ENCODE peak calls at places on chromosomes 6 and 20, in six cellular contexts. One of them, this sample, is unnamed.
A peak's percentile ranks its signal among the peaks of the same experiment; 100 is the strongest.

GRCh38 chr6:87514831-87515230 is 42.1 kb downstream of the SLC35A1 start:
- DNase-seq in NCI-H446: no peak
- DNase-seq in germinal center: no peak
- DNase-seq in fibroblast of lung: no peak
- DNase-seq in A172: no peak
- DNase-seq in heart left ventricle: no peak
- DNase-seq in this sample: no peak

GRCh38 chr20:57391439-57392129 is 388 bp downstream of the RBM38 start:
- DNase-seq in NCI-H446: no peak
- DNase-seq in germinal center: no peak
- DNase-seq in fibroblast of lung: peak; percentile 19
- DNase-seq in A172: no peak
- DNase-seq in heart left ventricle: peak; percentile 42
- DNase-seq in this sample: no peak

GRCh38 chr20:63320041-63320511 is 27.1 kb downstream of the COL20A1 start:
- DNase-seq in NCI-H446: no peak
- DNase-seq in germinal center: no peak
- DNase-seq in fibroblast of lung: no peak
- DNase-seq in A172: no peak
- DNase-seq in heart left ventricle: peak; percentile 17
- DNase-seq in this sample: no peak

GRCh38 chr6:121434037-121434770 is 1.2 kb upstream of the GJA1 start:
- DNase-seq in NCI-H446: no peak
- DNase-seq in germinal center: no peak
- DNase-seq in fibroblast of lung: peak; percentile 34
- DNase-seq in A172: no peak
- DNase-seq in heart left ventricle: no peak
- DNase-seq in this sample: no peak

GRCh38 chr6:81169166-81169565 is 583.3 kb downstream of the TENT5A start:
- DNase-seq in NCI-H446: no peak
- DNase-seq in germinal center: no peak
- DNase-seq in fibroblast of lung: peak; percentile 81
- DNase-seq in A172: no peak
- DNase-seq in heart left ventricle: no peak
- DNase-seq in this sample: no peak

GRCh38 chr6:3001773-3002293 is 2.1 kb downstream of the NQO2 start:
- DNase-seq in NCI-H446: no peak
- DNase-seq in germinal center: peak; percentile 33
- DNase-seq in fibroblast of lung: peak; percentile 70
- DNase-seq in A172: peak; percentile 84
- DNase-seq in heart left ventricle: no peak
- DNase-seq in this sample: no peak

GRCh38 chr20:62595491-62595890 is 46.8 kb upstream of the SLCO4A1 start:
- DNase-seq in NCI-H446: no peak
- DNase-seq in germinal center: no peak
- DNase-seq in fibroblast of lung: peak; percentile 67
- DNase-seq in A172: peak; percentile 73
- DNase-seq in heart left ventricle: peak; percentile 68
- DNase-seq in this sample: no peak

GRCh38 chr20:14235355-14235754 is 102.1 kb downstream of the FLRT3 start:
- DNase-seq in NCI-H446: no peak
- DNase-seq in germinal center: no peak
- DNase-seq in fibroblast of lung: peak; percentile 89
- DNase-seq in A172: peak; percentile 23
- DNase-seq in heart left ventricle: no peak
- DNase-seq in this sample: no peak

GRCh38 chr6:134802426-134803058 is 147.4 kb downstream of the ALDH8A1 start:
- DNase-seq in NCI-H446: no peak
- DNase-seq in germinal center: no peak
- DNase-seq in fibroblast of lung: peak; percentile 82
- DNase-seq in A172: peak; percentile 66
- DNase-seq in heart left ventricle: no peak
- DNase-seq in this sample: no peak

GRCh38 chr20:37914672-37915433 is 11.9 kb downstream of the VSTM2L start:
- DNase-seq in NCI-H446: no peak
- DNase-seq in germinal center: no peak
- DNase-seq in fibroblast of lung: no peak
- DNase-seq in A172: no peak
- DNase-seq in heart left ventricle: no peak
- DNase-seq in this sample: no peak

GRCh38 chr6:136613477-136613876 is 63.3 kb upstream of the MAP7 start:
- DNase-seq in NCI-H446: no peak
- DNase-seq in germinal center: no peak
- DNase-seq in fibroblast of lung: peak; percentile 56
- DNase-seq in A172: no peak
- DNase-seq in heart left ventricle: no peak
- DNase-seq in this sample: no peak

GRCh38 chr6:80531676-80532619 is 425.5 kb downstream of the BCKDHB start:
- DNase-seq in NCI-H446: no peak
- DNase-seq in germinal center: no peak
- DNase-seq in fibroblast of lung: no peak
- DNase-seq in A172: no peak
- DNase-seq in heart left ventricle: no peak
- DNase-seq in this sample: no peak

GRCh38 chr20:59526242-59527225 is 77.8 kb upstream of the PHACTR3 start:
- DNase-seq in NCI-H446: no peak
- DNase-seq in germinal center: no peak
- DNase-seq in fibroblast of lung: no peak
- DNase-seq in A172: no peak
- DNase-seq in heart left ventricle: no peak
- DNase-seq in this sample: no peak

GRCh38 chr6:89859744-89860143 is 30.1 kb downstream of the CASP8AP2 start:
- DNase-seq in NCI-H446: no peak
- DNase-seq in germinal center: no peak
- DNase-seq in fibroblast of lung: no peak
- DNase-seq in A172: no peak
- DNase-seq in heart left ventricle: no peak
- DNase-seq in this sample: no peak

GRCh38 chr6:89555751-89556150 is 82.8 kb downstream of the LYRM2 start:
- DNase-seq in NCI-H446: no peak
- DNase-seq in germinal center: no peak
- DNase-seq in fibroblast of lung: no peak
- DNase-seq in A172: no peak
- DNase-seq in heart left ventricle: no peak
- DNase-seq in this sample: no peak

GRCh38 chr6:3376888-3377535 is 79.8 kb downstream of the SLC22A23 start:
- DNase-seq in NCI-H446: no peak
- DNase-seq in germinal center: no peak
- DNase-seq in fibroblast of lung: no peak
- DNase-seq in A172: no peak
- DNase-seq in heart left ventricle: no peak
- DNase-seq in this sample: no peak

GRCh38 chr6:35497571-35498406 is 910 bp upstream of the TEAD3 start:
- DNase-seq in NCI-H446: no peak
- DNase-seq in germinal center: peak; percentile 45
- DNase-seq in fibroblast of lung: peak; percentile 73
- DNase-seq in A172: peak; percentile 30
- DNase-seq in heart left ventricle: peak; percentile 89
- DNase-seq in this sample: peak; percentile 49

GRCh38 chr6:138296381-138296780 is 78.1 kb upstream of the PBOV1 start:
- DNase-seq in NCI-H446: no peak
- DNase-seq in germinal center: no peak
- DNase-seq in fibroblast of lung: no peak
- DNase-seq in A172: no peak
- DNase-seq in heart left ventricle: no peak
- DNase-seq in this sample: no peak

GRCh38 chr6:37077459-37078296 is 72.2 kb downstream of the FGD2 start:
- DNase-seq in NCI-H446: no peak
- DNase-seq in germinal center: no peak
- DNase-seq in fibroblast of lung: peak; percentile 93
- DNase-seq in A172: peak; percentile 48
- DNase-seq in heart left ventricle: peak; percentile 91
- DNase-seq in this sample: no peak

GRCh38 chr20:16107172-16107870 is 465.9 kb downstream of the KIF16B start:
- DNase-seq in NCI-H446: no peak
- DNase-seq in germinal center: no peak
- DNase-seq in fibroblast of lung: no peak
- DNase-seq in A172: no peak
- DNase-seq in heart left ventricle: no peak
- DNase-seq in this sample: no peak

GRCh38 chr20:51022803-51023616 is at the start of gene KCNG1:
- DNase-seq in NCI-H446: peak; percentile 31
- DNase-seq in germinal center: peak; percentile 75
- DNase-seq in fibroblast of lung: peak; percentile 78
- DNase-seq in A172: peak; percentile 46
- DNase-seq in heart left ventricle: peak; percentile 52
- DNase-seq in this sample: no peak

GRCh38 chr6:17710331-17710730 is 3.6 kb upstream of the NUP153 start:
- DNase-seq in NCI-H446: no peak
- DNase-seq in germinal center: no peak
- DNase-seq in fibroblast of lung: peak; percentile 37
- DNase-seq in A172: no peak
- DNase-seq in heart left ventricle: no peak
- DNase-seq in this sample: no peak

GRCh38 chr20:2485080-2485479 is 14.5 kb upstream of the SNRPB start:
- DNase-seq in NCI-H446: no peak
- DNase-seq in germinal center: no peak
- DNase-seq in fibroblast of lung: no peak
- DNase-seq in A172: no peak
- DNase-seq in heart left ventricle: no peak
- DNase-seq in this sample: no peak

GRCh38 chr6:130426078-130426726 is 60.4 kb downstream of the TMEM200A start:
- DNase-seq in NCI-H446: no peak
- DNase-seq in germinal center: no peak
- DNase-seq in fibroblast of lung: peak; percentile 81
- DNase-seq in A172: no peak
- DNase-seq in heart left ventricle: no peak
- DNase-seq in this sample: no peak

GRCh38 chr6:54448617-54449016 is 140.4 kb downstream of the TINAG start:
- DNase-seq in NCI-H446: no peak
- DNase-seq in germinal center: no peak
- DNase-seq in fibroblast of lung: no peak
- DNase-seq in A172: no peak
- DNase-seq in heart left ventricle: no peak
- DNase-seq in this sample: no peak

GRCh38 chr6:85006362-85006761 is 242.0 kb upstream of the TBX18 start:
- DNase-seq in NCI-H446: no peak
- DNase-seq in germinal center: no peak
- DNase-seq in fibroblast of lung: no peak
- DNase-seq in A172: no peak
- DNase-seq in heart left ventricle: no peak
- DNase-seq in this sample: no peak

GRCh38 chr20:22807646-22808045 is 223.3 kb upstream of the FOXA2 start:
- DNase-seq in NCI-H446: no peak
- DNase-seq in germinal center: no peak
- DNase-seq in fibroblast of lung: no peak
- DNase-seq in A172: no peak
- DNase-seq in heart left ventricle: no peak
- DNase-seq in this sample: no peak

GRCh38 chr20:20824924-20825584 is 112.6 kb upstream of the RALGAPA2 start:
- DNase-seq in NCI-H446: peak; percentile 71
- DNase-seq in germinal center: peak; percentile 54
- DNase-seq in fibroblast of lung: no peak
- DNase-seq in A172: no peak
- DNase-seq in heart left ventricle: peak; percentile 46
- DNase-seq in this sample: peak; percentile 35